ENCODE peak calls at places on chromosomes 3 and 15, in eight cellular contexts. One of them, this sample, is unnamed.

GRCh38 chr3:53808496-53808895 is 37.7 kb downstream of the CHDH start:
- DNase-seq in A549: no peak
- DNase-seq in SK-N-SH: no peak
- DNase-seq in H1: no peak
- DNase-seq in WTC11: no peak
- DNase-seq in GM12878: no peak
- DNase-seq in IMR-90: no peak
- DNase-seq in K562: no peak
- DNase-seq in this sample: no peak

GRCh38 chr15:71801935-71802655 is 8.3 kb upstream of the NR2E3 start:
- DNase-seq in A549: no peak
- DNase-seq in SK-N-SH: no peak
- DNase-seq in H1: no peak
- DNase-seq in WTC11: no peak
- DNase-seq in GM12878: no peak
- DNase-seq in IMR-90: no peak
- DNase-seq in K562: no peak
- DNase-seq in this sample: no peak

GRCh38 chr15:91622676-91623342 is 230.7 kb upstream of the SLCO3A1 start:
- DNase-seq in A549: no peak
- DNase-seq in SK-N-SH: no peak
- DNase-seq in H1: no peak
- DNase-seq in WTC11: no peak
- DNase-seq in GM12878: no peak
- DNase-seq in IMR-90: no peak
- DNase-seq in K562: no peak
- DNase-seq in this sample: no peak

GRCh38 chr3:42666022-42666421 is 12.5 kb downstream of the ZBTB47 start:
- DNase-seq in A549: no peak
- DNase-seq in SK-N-SH: peak; percentile 27
- DNase-seq in H1: no peak
- DNase-seq in WTC11: no peak
- DNase-seq in GM12878: no peak
- DNase-seq in IMR-90: no peak
- DNase-seq in K562: no peak
- DNase-seq in this sample: no peak

GRCh38 chr3:114904633-114905032 is 242.5 kb downstream of the ZBTB20 start:
- DNase-seq in A549: no peak
- DNase-seq in SK-N-SH: no peak
- DNase-seq in H1: no peak
- DNase-seq in WTC11: no peak
- DNase-seq in GM12878: no peak
- DNase-seq in IMR-90: no peak
- DNase-seq in K562: no peak
- DNase-seq in this sample: no peak

GRCh38 chr3:146469206-146470017 is at the start of gene PLSCR2:
- DNase-seq in A549: peak; percentile 71
- DNase-seq in SK-N-SH: peak; percentile 40
- DNase-seq in H1: no peak
- DNase-seq in WTC11: peak; percentile 86
- DNase-seq in GM12878: peak; percentile 8
- DNase-seq in IMR-90: no peak
- DNase-seq in K562: peak; percentile 85
- DNase-seq in this sample: no peak

GRCh38 chr15:92578096-92578835 is 77.3 kb downstream of the FAM174B start:
- DNase-seq in A549: no peak
- DNase-seq in SK-N-SH: no peak
- DNase-seq in H1: no peak
- DNase-seq in WTC11: no peak
- DNase-seq in GM12878: no peak
- DNase-seq in IMR-90: no peak
- DNase-seq in K562: no peak
- DNase-seq in this sample: no peak

GRCh38 chr15:62165029-62165792 is at the start of gene C2CD4B:
- DNase-seq in A549: peak; percentile 17
- DNase-seq in SK-N-SH: peak; percentile 58
- DNase-seq in H1: no peak
- DNase-seq in WTC11: peak; percentile 70
- DNase-seq in GM12878: no peak
- DNase-seq in IMR-90: no peak
- DNase-seq in K562: no peak
- DNase-seq in this sample: no peak

GRCh38 chr3:195060531-195061385 is 210.2 kb downstream of the XXYLT1 start:
- DNase-seq in A549: no peak
- DNase-seq in SK-N-SH: peak; percentile 63
- DNase-seq in H1: no peak
- DNase-seq in WTC11: no peak
- DNase-seq in GM12878: no peak
- DNase-seq in IMR-90: no peak
- DNase-seq in K562: no peak
- DNase-seq in this sample: no peak

GRCh38 chr3:37922721-37923575 is 61.3 kb downstream of the CTDSPL start:
- DNase-seq in A549: no peak
- DNase-seq in SK-N-SH: no peak
- DNase-seq in H1: no peak
- DNase-seq in WTC11: no peak
- DNase-seq in GM12878: no peak
- DNase-seq in IMR-90: peak; percentile 61
- DNase-seq in K562: no peak
- DNase-seq in this sample: no peak

DNA sequence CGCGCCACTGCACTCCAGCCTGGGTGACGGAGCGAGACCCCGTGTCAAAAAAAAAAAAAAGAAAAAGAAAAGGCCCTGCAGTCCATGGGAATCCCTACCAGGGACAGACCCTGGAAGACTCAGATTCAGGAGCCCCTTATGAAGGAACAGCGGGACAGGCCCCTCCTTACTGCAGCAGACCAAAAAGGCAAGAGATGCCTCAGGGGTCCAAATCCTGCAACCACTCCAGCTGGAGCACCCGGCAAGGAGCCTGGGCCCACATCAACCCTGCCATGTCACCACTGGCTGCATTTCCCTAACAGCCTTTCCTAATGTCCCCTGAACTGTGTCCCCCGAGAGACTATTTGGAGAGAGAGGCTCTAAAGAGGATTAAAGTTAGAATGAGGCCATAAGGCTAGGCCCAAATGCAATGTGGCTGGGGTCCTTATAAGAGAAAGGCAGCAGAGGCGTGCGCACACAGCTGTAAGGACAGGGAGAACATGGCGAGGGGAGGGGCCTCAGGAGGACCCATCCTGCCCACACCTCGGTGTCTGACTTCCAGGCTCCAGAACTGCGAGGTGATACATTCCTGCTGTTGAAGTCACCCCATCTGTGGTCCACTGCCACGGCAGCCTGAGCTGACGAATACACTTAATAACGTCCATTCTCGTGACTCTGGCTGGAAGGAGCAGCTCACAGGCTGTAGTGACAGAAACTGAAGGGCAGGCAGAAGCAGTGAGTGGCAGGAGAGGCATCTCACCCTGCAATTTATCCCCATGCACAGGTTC is 78.1 kb downstream of the ATP10A start:
- DNase-seq in A549: no peak
- DNase-seq in SK-N-SH: no peak
- DNase-seq in H1: no peak
- DNase-seq in WTC11: no peak
- DNase-seq in GM12878: no peak
- DNase-seq in IMR-90: peak; percentile 94
- DNase-seq in K562: no peak
- DNase-seq in this sample: no peak
- TF ChIP-seq USF2 in A549: no peak
- TF ChIP-seq USF2 in SK-N-SH: no peak
- TF ChIP-seq USF2 in H1: no peak
- TF ChIP-seq USF2 in WTC11: no peak
- TF ChIP-seq USF2 in GM12878: no peak
- TF ChIP-seq USF2 in IMR-90: no peak
- TF ChIP-seq USF2 in K562: no peak
- TF ChIP-seq USF2 in this sample: no peak

GRCh38 chr3:117719316-117719926 is 1009.8 kb downstream of the TUSC7 start:
- DNase-seq in A549: peak; percentile 6
- DNase-seq in SK-N-SH: peak; percentile 36
- DNase-seq in H1: no peak
- DNase-seq in WTC11: no peak
- DNase-seq in GM12878: no peak
- DNase-seq in IMR-90: peak; percentile 40
- DNase-seq in K562: peak; percentile 10
- DNase-seq in this sample: peak; percentile 8
- TF ChIP-seq USF2 in A549: no peak
- TF ChIP-seq USF2 in SK-N-SH: no peak
- TF ChIP-seq USF2 in H1: no peak
- TF ChIP-seq USF2 in WTC11: no peak
- TF ChIP-seq USF2 in GM12878: no peak
- TF ChIP-seq USF2 in IMR-90: no peak
- TF ChIP-seq USF2 in K562: no peak
- TF ChIP-seq USF2 in this sample: no peak

DNA sequence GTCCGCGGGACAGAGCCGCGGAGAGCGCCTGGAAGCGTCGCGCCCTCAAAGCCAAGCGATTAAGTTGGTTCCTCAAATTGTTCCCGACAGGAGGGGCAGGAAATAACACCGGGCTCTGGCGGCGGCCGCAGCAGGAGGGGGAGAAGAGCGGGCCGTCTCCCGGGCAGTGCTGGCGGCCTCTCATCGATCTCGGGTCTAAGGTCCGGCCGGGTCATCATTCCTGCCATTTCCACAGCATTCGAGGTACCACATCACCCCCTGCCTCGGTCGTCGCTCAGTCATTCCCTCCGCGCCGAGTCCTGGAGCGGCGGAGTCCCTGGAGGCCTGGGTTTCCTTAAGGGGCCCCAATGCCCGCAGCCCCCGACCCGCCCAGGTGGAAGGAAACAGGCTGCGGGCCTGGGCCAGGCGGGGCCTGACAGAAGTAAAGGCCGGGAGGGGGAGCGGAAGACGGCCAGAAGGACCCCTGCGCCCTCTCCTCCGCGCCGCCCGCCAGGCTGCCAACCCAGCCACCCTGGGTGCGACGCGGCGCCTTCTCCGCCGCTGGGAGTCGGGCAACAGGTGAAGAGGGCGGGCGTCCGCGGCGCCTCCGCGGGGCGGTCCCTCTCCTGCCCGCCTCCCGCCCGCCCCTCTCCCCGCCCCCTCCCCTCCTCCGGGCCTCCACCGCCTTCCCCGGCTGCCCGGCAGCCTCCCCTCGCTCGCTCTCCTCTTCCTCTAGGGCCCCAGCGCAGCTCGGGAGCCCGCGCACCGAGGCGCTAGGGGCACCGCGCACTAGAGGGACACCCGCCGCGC is at the start of gene CMTM8:
- DNase-seq in A549: peak; percentile 69
- DNase-seq in SK-N-SH: peak; percentile 90
- DNase-seq in H1: no peak
- DNase-seq in WTC11: peak; percentile 63
- DNase-seq in GM12878: no peak
- DNase-seq in IMR-90: no peak
- DNase-seq in K562: peak; percentile 65
- DNase-seq in this sample: peak; percentile 69
- TF ChIP-seq USF2 in A549: no peak
- TF ChIP-seq USF2 in SK-N-SH: no peak
- TF ChIP-seq USF2 in H1: no peak
- TF ChIP-seq USF2 in WTC11: no peak
- TF ChIP-seq USF2 in GM12878: no peak
- TF ChIP-seq USF2 in IMR-90: no peak
- TF ChIP-seq USF2 in K562: no peak
- TF ChIP-seq USF2 in this sample: no peak

GRCh38 chr3:161197855-161198836 is 23.0 kb upstream of the NMD3 start:
- DNase-seq in A549: no peak
- DNase-seq in SK-N-SH: no peak
- DNase-seq in H1: no peak
- DNase-seq in WTC11: no peak
- DNase-seq in GM12878: no peak
- DNase-seq in IMR-90: no peak
- DNase-seq in K562: no peak
- DNase-seq in this sample: no peak
- TF ChIP-seq USF2 in A549: no peak
- TF ChIP-seq USF2 in SK-N-SH: no peak
- TF ChIP-seq USF2 in H1: no peak
- TF ChIP-seq USF2 in WTC11: no peak
- TF ChIP-seq USF2 in GM12878: no peak
- TF ChIP-seq USF2 in IMR-90: no peak
- TF ChIP-seq USF2 in K562: no peak
- TF ChIP-seq USF2 in this sample: no peak